ENCODE peak calls at places on chromosomes 4 and X, in five cellular contexts. N is uterus; D is naive thymus-derived CD4-positive, alpha-beta T cell; A is PC-9; V is ovary. J is an unnamed sample. For H3K9me3, the result is how much of the 10 kb centered on the place peaks cover.

GRCh38 chrX:71198066-71198465 is 25.0 kb upstream of the GJB1 start:
- DNase-seq in N (no peak), D (peak), A (no peak), V (no peak), J (no peak)

GRCh38 chr4:122045533-122045932 is 93.7 kb upstream of the TRPC3 start:
- DNase-seq in N (no peak), D (no peak), A (peak), V (no peak), J (peak)

GRCh38 chrX:120147537-120147936 is 10.9 kb upstream of the RHOXF2 start:
- DNase-seq in N (no peak), D (no peak), A (no peak), V (no peak), J (no peak)

GRCh38 chr4:153643406-153644016 is 40.6 kb upstream of the TLR2 start:
- DNase-seq in N (no peak), D (peak), A (no peak), V (no peak), J (no peak)

GRCh38 chr4:137950286-137950685 is 291.9 kb downstream of the SLC7A11 start:
- DNase-seq in N (no peak), D (no peak), A (no peak), V (no peak), J (no peak)

GRCh38 chrX:97074400-97074799 is 190.7 kb downstream of the RPA4 start:
- DNase-seq in N (no peak), D (no peak), A (no peak), V (no peak), J (no peak)

GRCh38 chr4:2652415-2653155 is 103.6 kb downstream of the TNIP2 start:
- DNase-seq in N (no peak), D (no peak), A (no peak), V (no peak), J (no peak)

GRCh38 chrX:12891915-12892506 is 14.4 kb upstream of the TLR8 start:
- DNase-seq in N (no peak), D (no peak), A (no peak), V (no peak), J (no peak)

GRCh38 chrX:17567173-17567572 is 170.1 kb upstream of the SCML1 start:
- DNase-seq in N (no peak), D (no peak), A (no peak), V (no peak), J (no peak)

GRCh38 chr4:77819409-77819835 is 254 bp upstream of the CNOT6L start:
- DNase-seq in N (no peak), D (no peak), A (peak), V (no peak), J (no peak)

GRCh38 chr4:122583906-122584305 is 37.0 kb downstream of the IL21 start:
- DNase-seq in N (peak), D (no peak), A (no peak), V (no peak), J (no peak)

DNA sequence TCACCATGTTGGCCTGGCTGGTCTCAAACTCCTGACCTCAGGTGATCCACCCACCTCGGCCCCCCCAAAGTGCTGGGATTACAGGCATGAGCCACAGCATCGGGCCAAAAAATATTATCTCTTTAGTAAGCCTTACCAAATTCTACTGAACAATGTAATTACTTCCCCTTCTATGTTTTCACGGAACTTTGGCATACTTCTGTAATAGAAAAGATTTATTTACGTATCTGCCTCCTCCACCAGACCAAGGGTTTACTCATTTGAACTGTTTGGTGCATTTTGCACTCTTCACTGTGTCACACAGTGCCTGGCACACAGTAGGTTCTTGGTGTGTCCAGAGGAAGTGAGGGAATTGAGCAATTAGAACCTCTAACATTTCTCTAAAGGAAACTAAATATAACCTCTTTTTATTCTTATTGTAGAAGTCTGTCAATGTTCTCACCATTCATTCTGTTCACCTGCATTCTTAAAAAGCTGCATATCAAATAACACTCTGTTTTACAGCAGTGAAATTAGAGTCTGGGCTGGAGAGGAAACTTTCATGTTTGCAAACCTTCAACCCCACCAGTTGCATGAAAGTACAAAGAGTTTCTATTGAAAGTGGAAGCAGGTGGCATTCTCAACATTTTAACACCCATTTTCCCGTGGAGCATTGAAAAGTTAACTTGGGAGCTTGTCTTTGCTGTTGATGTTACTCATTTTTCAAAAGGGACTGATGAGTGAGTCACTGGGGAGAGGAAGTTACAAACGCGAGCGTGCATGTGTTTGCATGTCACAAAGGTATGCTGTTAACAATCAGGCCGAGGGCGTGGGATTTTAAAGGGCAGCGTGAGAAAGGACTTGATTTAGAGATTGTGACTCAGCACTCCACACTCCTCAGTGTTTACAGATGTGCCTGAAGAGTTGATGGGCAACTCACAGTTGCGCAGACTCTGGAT is 314.1 kb downstream of the STK32B start:
- DNase-seq in N (no peak), D (no peak), A (peak), V (no peak), J (peak)
- H3K27ac ChIP-seq in N (no peak), D (no peak), A (peak), V (no peak), J (no peak)

GRCh38 chr4:66852843-66853242 is 692.5 kb downstream of the CENPC start:
- DNase-seq in N (no peak), D (no peak), A (no peak), V (no peak), J (no peak)
- H3K9me3 ChIP-seq in N (under half), D (under half), A (under half), V (under half), J (under half)

GRCh38 chrX:115592997-115593734 is 32.2 kb downstream of the PLS3 start:
- DNase-seq in N (no peak), D (no peak), A (no peak), V (no peak), J (no peak)

GRCh38 chrX:115591420-115591819 is 30.4 kb downstream of the PLS3 start:
- DNase-seq in N (no peak), D (no peak), A (no peak), V (no peak), J (no peak)

GRCh38 chrX:115589419-115589818 is 28.4 kb downstream of the PLS3 start:
- DNase-seq in N (no peak), D (no peak), A (no peak), V (no peak), J (no peak)

GRCh38 chrX:115595049-115595448 is 34.1 kb downstream of the PLS3 start:
- DNase-seq in N (no peak), D (no peak), A (no peak), V (no peak), J (no peak)

DNA sequence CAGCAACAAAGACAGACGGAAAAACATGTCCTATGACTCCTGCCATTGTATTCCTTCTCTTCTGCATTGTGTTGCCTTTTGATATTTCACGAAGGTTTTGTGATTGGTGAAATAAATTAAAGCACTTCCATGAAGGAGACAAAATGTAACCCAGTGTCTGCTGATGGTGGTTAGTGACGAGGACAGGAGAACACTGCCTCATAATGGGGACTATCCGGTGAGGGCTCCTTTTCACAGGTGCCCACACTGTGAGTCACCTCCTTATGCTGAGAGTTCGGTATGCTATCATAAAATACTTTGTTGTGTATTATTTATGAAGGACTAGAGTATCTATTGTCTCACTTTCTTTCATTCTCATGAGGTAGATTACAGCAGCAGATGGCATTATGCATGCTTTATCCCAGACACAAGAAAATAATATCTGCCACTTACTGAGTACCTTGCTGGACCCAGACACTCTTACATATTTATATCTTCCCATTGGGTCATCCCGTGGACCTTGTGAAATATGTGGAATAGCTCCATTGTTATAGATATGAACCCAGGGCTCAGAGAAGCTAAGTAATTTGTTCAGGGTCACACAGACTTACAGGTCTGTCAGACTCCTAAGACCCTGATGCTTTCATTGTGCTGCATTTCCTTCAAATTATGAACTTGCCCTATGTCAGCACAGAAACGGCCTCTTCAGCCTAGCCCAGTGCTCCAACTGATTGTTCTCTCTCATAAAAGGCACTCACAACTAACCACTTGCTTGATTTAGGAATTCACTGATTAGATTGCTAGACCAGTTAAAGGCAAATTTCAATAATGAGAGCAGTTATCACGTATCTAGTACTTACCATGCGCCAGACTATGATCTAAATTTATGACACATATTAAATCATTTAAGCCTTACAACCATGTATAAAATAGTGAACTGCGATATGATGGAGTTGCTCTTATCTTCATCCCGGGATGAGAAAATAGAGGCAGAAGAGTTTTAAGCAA is 31.2 kb downstream of the PLS3 start:
- DNase-seq in N (no peak), D (no peak), A (no peak), V (no peak), J (no peak)
- H3K4me3 ChIP-seq in N (no peak), D (no peak), A (no peak), V (no peak), J (no peak)

GRCh38 chr4:120769227-120769626 is 153.3 kb downstream of the PRDM5 start:
- DNase-seq in N (no peak), D (no peak), A (no peak), V (no peak), J (peak)
- H3K27ac ChIP-seq in N (no peak), D (no peak), A (no peak), V (no peak), J (no peak)

DNA sequence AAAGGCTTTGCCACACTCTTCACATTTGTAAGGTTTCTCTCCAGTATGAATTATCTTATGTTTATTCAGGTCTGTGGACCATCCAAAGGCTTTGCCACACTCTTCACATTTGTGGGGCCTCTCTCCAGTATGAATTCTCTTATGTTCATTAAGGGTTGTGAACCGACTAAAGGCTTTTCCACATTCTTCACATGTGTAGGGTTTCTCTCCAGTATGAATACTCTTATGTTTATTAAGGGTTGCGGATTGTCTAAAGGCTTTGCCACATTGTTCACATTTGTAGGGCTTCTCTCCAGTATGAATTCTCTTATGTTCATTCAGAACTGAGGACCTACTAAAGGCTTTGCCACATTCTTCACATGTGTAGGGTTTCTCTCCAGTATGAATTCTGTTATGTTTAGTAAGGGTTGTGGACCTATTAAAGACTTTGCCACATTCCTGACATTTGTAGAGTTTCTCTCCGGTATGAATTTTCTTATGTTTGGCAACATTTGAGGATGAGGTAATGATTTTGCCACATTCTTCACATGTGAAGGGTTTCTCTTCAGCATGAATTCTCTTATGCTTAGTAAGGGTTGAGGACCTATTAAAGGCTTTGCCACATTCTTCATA is 33.7 kb downstream of the ZNF732 start:
- DNase-seq in N (no peak), D (no peak), A (no peak), V (no peak), J (no peak)
- H3K9me3 ChIP-seq in N (half or more), D (half or more), A (under half), V (under half), J (under half)

DNA sequence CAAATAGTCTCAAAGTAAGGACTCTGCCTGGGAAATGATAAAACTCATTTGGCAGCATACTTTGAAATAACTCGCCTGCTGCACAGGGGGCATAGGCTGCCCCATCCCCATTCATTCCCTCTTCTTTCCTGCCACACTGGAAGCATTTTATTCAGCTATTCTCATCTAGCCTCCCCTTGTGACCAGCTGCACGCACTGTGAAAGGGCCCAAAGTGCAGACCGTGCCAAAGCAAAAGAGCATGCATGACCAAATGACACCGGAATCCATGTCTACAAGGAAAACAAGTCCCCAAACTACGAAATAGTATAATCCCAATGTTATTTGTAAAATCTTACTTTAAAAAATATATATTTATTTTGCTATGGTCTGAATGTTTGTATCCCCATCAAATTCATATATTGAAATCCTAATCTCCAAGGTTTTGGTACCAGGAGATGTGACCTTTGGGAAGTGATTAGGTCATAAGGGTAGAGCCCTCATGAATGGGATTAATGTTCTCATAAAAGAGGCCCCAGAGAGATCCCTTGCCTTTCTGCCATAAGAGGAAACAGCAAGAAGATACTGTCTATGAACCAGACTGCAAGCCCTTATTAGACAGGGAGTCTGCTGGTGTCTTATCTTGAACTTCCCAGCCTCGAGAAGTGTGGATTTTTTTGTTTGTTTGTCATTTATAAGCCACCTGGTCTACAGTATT is 77.3 kb upstream of the PRSS48 start:
- DNase-seq in N (no peak), D (no peak), A (no peak), V (no peak), J (no peak)
- H3K4me3 ChIP-seq in N (no peak), D (no peak), A (no peak), V (no peak), J (no peak)

DNA sequence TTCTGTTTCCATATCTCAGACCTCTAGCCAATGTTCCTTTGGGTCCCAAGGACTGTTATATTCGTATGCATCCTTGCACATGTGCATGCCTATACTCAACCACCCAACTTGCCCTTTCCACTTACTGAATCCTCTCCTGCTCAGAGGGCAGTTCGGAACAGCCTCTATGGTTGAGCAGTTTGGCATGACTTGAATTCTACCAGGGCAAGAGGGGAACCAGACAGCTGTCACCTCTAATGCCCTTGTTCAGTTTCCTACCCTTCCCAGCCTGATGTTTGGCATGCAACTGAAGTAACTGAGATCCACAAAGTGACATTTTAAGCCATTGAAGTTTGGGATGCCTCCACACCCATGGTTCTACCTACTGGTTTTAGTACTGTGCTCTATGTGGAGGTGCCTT is 17.5 kb downstream of the DRP2 start:
- DNase-seq in N (no peak), D (no peak), A (no peak), V (no peak), J (no peak)
- H3K27ac ChIP-seq in N (no peak), D (no peak), A (no peak), V (no peak), J (no peak)